ENCODE peak calls at places on chromosomes 1 and 21, in four cellular contexts. H is effector memory CD8-positive, alpha-beta T cell; I is NCI-H774; E is stimulated activated CD8-positive, alpha-beta memory T cell treated with anti-CD3 and anti-CD28 coated beads, Interleukin-4, amount 100 ng/mL, for 4 hours. Y is an unnamed sample.

GRCh38 chr1:150516050-150516591 is 569 bp downstream of the FALEC start:
- DNase-seq in H (no peak), I (peak), E (no peak), Y (no peak)

GRCh38 chr21:41851090-41851790 is 27.9 kb downstream of the PRDM15 start:
- DNase-seq in H (no peak), I (no peak), E (no peak), Y (no peak)

GRCh38 chr1:155158991-155159390 is 14.1 kb downstream of the KRTCAP2 start:
- DNase-seq in H (no peak), I (no peak), E (no peak), Y (no peak)

GRCh38 chr1:153970346-153970745 is 2.6 kb downstream of the CREB3L4 start:
- DNase-seq in H (no peak), I (no peak), E (no peak), Y (no peak)

GRCh38 chr1:236338096-236338495 is 56.0 kb upstream of the EDARADD start:
- DNase-seq in H (no peak), I (no peak), E (no peak), Y (no peak)

GRCh38 chr1:227999056-227999930 is 7.5 kb upstream of the WNT3A start:
- DNase-seq in H (peak), I (peak), E (peak), Y (no peak)

GRCh38 chr1:220748091-220748934 is at the start of gene MTARC2:
- DNase-seq in H (no peak), I (peak), E (no peak), Y (no peak)

GRCh38 chr1:176888471-176889032 is 276.0 kb downstream of the ASTN1 start:
- DNase-seq in H (no peak), I (no peak), E (no peak), Y (no peak)

GRCh38 chr1:16187748-16188401 is 24.6 kb downstream of the ARHGEF19 start:
- DNase-seq in H (peak), I (no peak), E (peak), Y (no peak)

GRCh38 chr1:180258935-180259334 is 28.9 kb downstream of the LHX4 start:
- DNase-seq in H (no peak), I (no peak), E (no peak), Y (no peak)

GRCh38 chr1:168387781-168388760 is 107.4 kb downstream of the TBX19 start:
- DNase-seq in H (no peak), I (no peak), E (no peak), Y (no peak)

GRCh38 chr1:176058686-176059085 is 148.4 kb downstream of the COP1 start:
- DNase-seq in H (no peak), I (no peak), E (no peak), Y (no peak)

GRCh38 chr1:33375316-33375715 is 54.4 kb upstream of the A3GALT2 start:
- DNase-seq in H (no peak), I (no peak), E (no peak), Y (no peak)

GRCh38 chr1:50959303-50959912 is 659 bp downstream of the FAF1 start:
- DNase-seq in H (no peak), I (peak), E (no peak), Y (no peak)

GRCh38 chr1:234716907-234717375 is 107.0 kb upstream of the IRF2BP2 start:
- DNase-seq in H (no peak), I (no peak), E (no peak), Y (no peak)

GRCh38 chr1:116911779-116912469 is 2.2 kb downstream of the PTGFRN start:
- DNase-seq in H (no peak), I (no peak), E (no peak), Y (no peak)

GRCh38 chr1:88061106-88061829 is 622.8 kb upstream of the PKN2 start:
- DNase-seq in H (no peak), I (no peak), E (no peak), Y (no peak)

GRCh38 chr1:230864441-230864840 is 3.9 kb downstream of the C1orf198 start:
- DNase-seq in H (no peak), I (no peak), E (no peak), Y (no peak)

GRCh38 chr21:29018540-29018939 is 609 bp downstream of the RWDD2B start:
- DNase-seq in H (no peak), I (no peak), E (no peak), Y (no peak)

GRCh38 chr1:58432813-58433668 is 113.5 kb downstream of the OMA1 start:
- DNase-seq in H (no peak), I (no peak), E (no peak), Y (no peak)